ENCODE peak calls at places on chromosomes 3 and 15, in eight cellular contexts. S is fibroblast of the aortic adventitia; V is foreskin fibroblast; H is AG10803; D is pancreas; G is ascending aorta; Q is CD8-positive, alpha-beta memory T cell; N is small intestine. X is an unnamed sample.

GRCh38 chr3:73697020-73697419 is 72.3 kb upstream of the PDZRN3 start:
- DNase-seq in S (no peak), V (no peak), H (no peak), D (no peak), G (no peak), Q (no peak), N (no peak), X (no peak)

GRCh38 chr3:150803440-150803985 is 40.5 kb upstream of the SIAH2 start:
- DNase-seq in S (no peak), V (no peak), H (no peak), D (no peak), G (no peak), Q (no peak), N (no peak), X (no peak)

GRCh38 chr3:159796744-159797143 is 191.9 kb upstream of the IL12A start:
- DNase-seq in S (peak; percentile 68), V (peak; percentile 37), H (peak; percentile 85), D (no peak), G (no peak), Q (no peak), N (no peak), X (peak; percentile 59)

GRCh38 chr3:23202203-23202920 is 765 bp upstream of the UBE2E2 start:
- DNase-seq in S (peak; percentile 31), V (peak; percentile 60), H (peak; percentile 32), D (no peak), G (peak; percentile 72), Q (no peak), N (peak; percentile 20), X (peak; percentile 15)

GRCh38 chr3:157520485-157521184 is 17.4 kb upstream of the VEPH1 start:
- DNase-seq in S (peak; percentile 74), V (peak; percentile 54), H (peak; percentile 66), D (no peak), G (no peak), Q (no peak), N (no peak), X (no peak)

GRCh38 chr3:120460217-120460616 is 9.4 kb upstream of the FSTL1 start:
- DNase-seq in S (no peak), V (no peak), H (no peak), D (no peak), G (no peak), Q (no peak), N (no peak), X (no peak)

GRCh38 chr3:116770815-116771450 is 61.4 kb downstream of the TUSC7 start:
- DNase-seq in S (peak; percentile 78), V (peak; percentile 88), H (peak; percentile 69), D (peak; percentile 58), G (peak; percentile 77), Q (no peak), N (peak; percentile 64), X (peak; percentile 76)

GRCh38 chr3:78070188-78070587 is 1030.3 kb downstream of the ROBO2 start:
- DNase-seq in S (no peak), V (no peak), H (no peak), D (no peak), G (no peak), Q (no peak), N (no peak), X (no peak)

GRCh38 chr15:35740761-35741160 is 194.8 kb upstream of the DPH6 start:
- DNase-seq in S (peak; percentile 65), V (peak; percentile 94), H (peak; percentile 85), D (no peak), G (no peak), Q (no peak), N (no peak), X (peak; percentile 70)

GRCh38 chr15:68776477-68777270 is 44.0 kb downstream of the ANP32A start:
- DNase-seq in S (no peak), V (no peak), H (no peak), D (no peak), G (no peak), Q (no peak), N (no peak), X (no peak)

GRCh38 chr3:170717410-170718402 is 131.8 kb upstream of the SLC7A14 start:
- DNase-seq in S (peak; percentile 86), V (peak; percentile 86), H (peak; percentile 49), D (no peak), G (no peak), Q (no peak), N (peak; percentile 51), X (peak; percentile 79)

GRCh38 chr3:196055683-196056270 is 26.1 kb downstream of the TFRC start:
- DNase-seq in S (no peak), V (peak; percentile 17), H (no peak), D (no peak), G (no peak), Q (no peak), N (peak; percentile 39), X (peak; percentile 76)

GRCh38 chr3:106769045-106769444 is 608.2 kb upstream of the CCDC54 start:
- DNase-seq in S (no peak), V (no peak), H (no peak), D (no peak), G (no peak), Q (no peak), N (no peak), X (no peak)

GRCh38 chr15:38745611-38746010 is 181.0 kb upstream of the RASGRP1 start:
- DNase-seq in S (no peak), V (no peak), H (no peak), D (no peak), G (no peak), Q (no peak), N (no peak), X (no peak)

GRCh38 chr3:58332575-58333179 is at the start of gene PXK:
- DNase-seq in S (peak; percentile 68), V (peak; percentile 95), H (peak; percentile 86), D (peak; percentile 95), G (peak; percentile 89), Q (peak; percentile 82), N (peak; percentile 71), X (peak; percentile 79)

GRCh38 chr3:16350041-16350952 is 85.3 kb downstream of the OXNAD1 start:
- DNase-seq in S (peak; percentile 94), V (peak; percentile 90), H (peak; percentile 91), D (no peak), G (peak; percentile 35), Q (no peak), N (no peak), X (peak; percentile 70)

GRCh38 chr15:91136386-91136923 is 36.4 kb downstream of the SV2B start:
- DNase-seq in S (no peak), V (no peak), H (no peak), D (no peak), G (no peak), Q (no peak), N (no peak), X (no peak)

GRCh38 chr15:75029378-75030022 is 6.1 kb downstream of the PPCDC start:
- DNase-seq in S (peak; percentile 92), V (peak; percentile 97), H (peak; percentile 89), D (peak; percentile 98), G (peak; percentile 97), Q (peak; percentile 89), N (peak; percentile 82), X (peak; percentile 90)

GRCh38 chr3:51396401-51396800 is 5.3 kb downstream of the RBM15B start:
- DNase-seq in S (no peak), V (no peak), H (no peak), D (peak; percentile 4), G (no peak), Q (no peak), N (no peak), X (no peak)

GRCh38 chr3:31766654-31767053 is 214.4 kb downstream of the OSBPL10 start:
- DNase-seq in S (no peak), V (no peak), H (no peak), D (no peak), G (no peak), Q (no peak), N (no peak), X (no peak)

GRCh38 chr3:39809995-39810595 is 686 bp downstream of the MYRIP start:
- DNase-seq in S (no peak), V (peak; percentile 23), H (no peak), D (peak; percentile 73), G (no peak), Q (no peak), N (no peak), X (no peak)
- H3K4me3 ChIP-seq in S (peak overlapping the region; percentile 60), V (peak overlapping the region; percentile 41), H (peak overlapping the region; percentile 27), D (peak overlapping the region; percentile 65), G (peak overlapping the region; percentile 76), Q (no peak overlapping the region), N (peak overlapping the region; percentile 50), X (no peak overlapping the region)

DNA sequence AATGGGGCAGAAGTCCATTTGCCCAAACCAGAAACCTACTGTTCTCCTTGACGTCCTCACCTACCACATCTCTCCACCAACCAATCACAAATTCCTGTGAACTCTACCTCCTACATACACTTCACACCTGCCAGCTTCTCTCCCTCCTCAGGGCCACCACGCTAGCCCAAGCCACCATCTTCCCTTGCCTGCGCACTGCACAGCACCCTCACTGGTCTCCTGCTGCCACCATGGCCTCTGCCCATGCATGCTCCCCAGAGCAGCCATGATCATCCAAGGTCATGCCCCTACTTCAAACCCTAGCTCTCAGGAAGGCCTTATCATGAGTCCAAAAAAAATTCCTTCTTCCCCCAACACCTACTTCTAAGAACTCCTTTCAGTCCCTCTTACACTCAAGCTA is 1.1 kb upstream of the EPHB3 start:
- DNase-seq in S (no peak), V (no peak), H (no peak), D (no peak), G (no peak), Q (no peak), N (no peak), X (no peak)
- H3K4me3 ChIP-seq in S (no peak overlapping the region), V (no peak overlapping the region), H (no peak overlapping the region), D (no peak overlapping the region), G (peak overlapping the region; percentile 45), Q (peak overlapping the region; percentile 44), N (no peak overlapping the region), X (no peak overlapping the region)

DNA sequence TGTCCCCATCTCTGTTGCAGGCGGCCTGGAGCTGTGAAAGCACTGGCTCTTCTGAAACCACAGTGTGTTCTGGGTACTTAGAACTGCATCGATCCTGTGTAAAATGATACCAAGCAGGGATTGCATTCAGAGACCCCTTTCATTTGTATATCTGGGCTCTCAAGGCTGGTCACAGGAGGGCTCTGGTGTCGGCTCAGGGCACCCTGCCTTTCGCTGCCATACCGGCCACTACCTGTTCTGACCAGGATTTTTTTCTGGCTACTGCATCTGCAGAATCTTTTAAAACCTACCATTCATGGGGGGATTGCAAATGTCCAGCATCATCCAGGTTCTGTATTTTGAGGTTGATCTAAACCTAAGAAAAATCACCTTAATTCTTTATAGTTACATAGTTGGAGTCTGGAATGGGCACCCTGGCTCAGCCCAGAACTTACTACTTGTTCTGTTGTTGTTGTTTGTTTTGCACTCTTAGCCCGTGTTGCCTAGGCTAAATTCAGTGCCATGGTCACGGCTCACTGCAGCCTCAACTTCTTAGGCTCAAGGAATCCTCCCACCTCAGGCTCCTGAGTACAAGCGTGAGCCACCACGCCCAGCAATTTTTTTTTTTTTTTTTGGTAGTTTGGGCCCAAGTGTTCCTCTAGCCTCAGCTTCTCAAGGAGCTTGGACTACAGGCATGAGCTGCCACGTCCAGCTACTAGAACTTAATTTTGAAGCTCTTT is 52.7 kb downstream of the TRIM71 start:
- DNase-seq in S (no peak), V (no peak), H (no peak), D (no peak), G (no peak), Q (no peak), N (no peak), X (no peak)
- H3K4me3 ChIP-seq in S (no peak overlapping the region), V (no peak overlapping the region), H (no peak overlapping the region), D (no peak overlapping the region), G (no peak overlapping the region), Q (no peak overlapping the region), N (no peak overlapping the region), X (no peak overlapping the region)

DNA sequence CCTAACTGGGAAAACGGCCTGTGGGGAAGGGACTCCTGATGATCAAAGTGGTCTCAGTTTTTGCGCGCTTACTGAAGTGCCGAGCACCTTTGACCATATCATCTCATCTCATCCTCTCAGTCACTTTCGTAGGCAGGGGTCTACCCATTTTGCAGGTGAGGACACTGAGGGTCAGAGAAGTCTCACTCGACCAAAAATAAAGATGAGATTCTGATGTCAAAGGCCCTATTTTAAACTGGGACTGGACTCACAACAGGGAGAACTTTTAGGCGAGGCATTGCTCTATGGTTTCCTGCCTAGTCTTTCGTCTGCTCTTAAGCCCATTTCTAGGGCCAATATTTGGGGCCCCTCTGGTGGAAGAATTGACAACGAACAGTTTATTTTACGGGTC is 830 bp downstream of the SLC6A11 start:
- DNase-seq in S (no peak), V (no peak), H (no peak), D (no peak), G (no peak), Q (no peak), N (no peak), X (no peak)
- H3K4me3 ChIP-seq in S (no peak overlapping the region), V (no peak overlapping the region), H (no peak overlapping the region), D (no peak overlapping the region), G (no peak overlapping the region), Q (no peak overlapping the region), N (no peak overlapping the region), X (no peak overlapping the region)